ENCODE peak calls at places on chromosomes 13 and 19, in seven cellular contexts. One of them, this sample, is unnamed.

GRCh38 chr13:75558130-75558840 is 8.7 kb downstream of the UCHL3 start:
- DNase-seq in fibroblast of lung: no peak
- DNase-seq in neural progenitor cell: no peak
- DNase-seq in cardiac muscle cell: no peak
- DNase-seq in K562: no peak
- DNase-seq in IMR-90: no peak
- DNase-seq in hepatocyte: no peak
- DNase-seq in this sample: no peak

GRCh38 chr19:7988307-7988706 is 17.1 kb downstream of the ELAVL1 start:
- DNase-seq in neural progenitor cell: no peak
- DNase-seq in IMR-90: no peak
- DNase-seq in K562: no peak
- DNase-seq in cardiac muscle cell: no peak
- DNase-seq in fibroblast of lung: no peak
- DNase-seq in hepatocyte: no peak
- DNase-seq in this sample: no peak

GRCh38 chr13:20512042-20512683 is 13.5 kb downstream of the CRYL1 start:
- DNase-seq in IMR-90: no peak
- DNase-seq in hepatocyte: no peak
- DNase-seq in fibroblast of lung: no peak
- DNase-seq in neural progenitor cell: peak; percentile 43
- DNase-seq in cardiac muscle cell: peak; percentile 12
- DNase-seq in K562: no peak
- DNase-seq in this sample: no peak

GRCh38 chr13:34364633-34365032 is 546.7 kb downstream of the RFC3 start:
- DNase-seq in K562: no peak
- DNase-seq in neural progenitor cell: no peak
- DNase-seq in fibroblast of lung: no peak
- DNase-seq in IMR-90: peak; percentile 16
- DNase-seq in hepatocyte: peak; percentile 8
- DNase-seq in cardiac muscle cell: no peak
- DNase-seq in this sample: no peak

GRCh38 chr13:99425485-99426341 is 75.6 kb upstream of the TM9SF2 start:
- DNase-seq in K562: no peak
- DNase-seq in fibroblast of lung: no peak
- DNase-seq in IMR-90: no peak
- DNase-seq in neural progenitor cell: no peak
- DNase-seq in hepatocyte: no peak
- DNase-seq in cardiac muscle cell: peak; percentile 46
- DNase-seq in this sample: no peak

GRCh38 chr19:3788991-3789778 is 3.0 kb upstream of the MATK start:
- DNase-seq in cardiac muscle cell: no peak
- DNase-seq in K562: no peak
- DNase-seq in IMR-90: no peak
- DNase-seq in hepatocyte: no peak
- DNase-seq in neural progenitor cell: no peak
- DNase-seq in fibroblast of lung: no peak
- DNase-seq in this sample: no peak

GRCh38 chr13:112713517-112714253 is 23.8 kb downstream of the ATP11A start:
- DNase-seq in K562: peak; percentile 44
- DNase-seq in IMR-90: no peak
- DNase-seq in cardiac muscle cell: no peak
- DNase-seq in neural progenitor cell: no peak
- DNase-seq in hepatocyte: no peak
- DNase-seq in fibroblast of lung: no peak
- DNase-seq in this sample: no peak

GRCh38 chr19:290539-291521 is at the start of gene PLPP2:
- DNase-seq in IMR-90: no peak
- DNase-seq in fibroblast of lung: peak; percentile 23
- DNase-seq in cardiac muscle cell: no peak
- DNase-seq in K562: peak; percentile 63
- DNase-seq in neural progenitor cell: peak; percentile 51
- DNase-seq in hepatocyte: peak; percentile 64
- DNase-seq in this sample: no peak

GRCh38 chr13:64551755-64552154 is 2678.4 kb downstream of the PCDH9 start:
- DNase-seq in neural progenitor cell: no peak
- DNase-seq in K562: no peak
- DNase-seq in IMR-90: peak; percentile 62
- DNase-seq in fibroblast of lung: peak; percentile 38
- DNase-seq in cardiac muscle cell: no peak
- DNase-seq in hepatocyte: no peak
- DNase-seq in this sample: peak; percentile 57

GRCh38 chr19:19670070-19670551 is 1.5 kb downstream of the ZNF101 start:
- DNase-seq in K562: no peak
- DNase-seq in cardiac muscle cell: no peak
- DNase-seq in neural progenitor cell: peak; percentile 66
- DNase-seq in fibroblast of lung: no peak
- DNase-seq in IMR-90: no peak
- DNase-seq in hepatocyte: no peak
- DNase-seq in this sample: no peak

GRCh38 chr19:10749435-10750384 is 31.8 kb downstream of the DNM2 start:
- DNase-seq in IMR-90: no peak
- DNase-seq in hepatocyte: no peak
- DNase-seq in K562: no peak
- DNase-seq in neural progenitor cell: no peak
- DNase-seq in fibroblast of lung: no peak
- DNase-seq in cardiac muscle cell: no peak
- DNase-seq in this sample: no peak

GRCh38 chr19:6271721-6272410 is 7.9 kb downstream of the MLLT1 start:
- DNase-seq in K562: peak; percentile 73
- DNase-seq in fibroblast of lung: peak; percentile 74
- DNase-seq in IMR-90: peak; percentile 74
- DNase-seq in cardiac muscle cell: peak; percentile 71
- DNase-seq in hepatocyte: peak; percentile 76
- DNase-seq in neural progenitor cell: peak; percentile 31
- DNase-seq in this sample: no peak

GRCh38 chr13:37074703-37075102 is 15.2 kb upstream of the SUPT20H start:
- DNase-seq in fibroblast of lung: peak; percentile 57
- DNase-seq in IMR-90: peak; percentile 49
- DNase-seq in neural progenitor cell: peak; percentile 24
- DNase-seq in hepatocyte: peak; percentile 32
- DNase-seq in K562: no peak
- DNase-seq in cardiac muscle cell: peak; percentile 9
- DNase-seq in this sample: no peak

GRCh38 chr13:25181597-25181996 is 9.5 kb upstream of the AMER2 start:
- DNase-seq in neural progenitor cell: no peak
- DNase-seq in K562: no peak
- DNase-seq in fibroblast of lung: no peak
- DNase-seq in cardiac muscle cell: no peak
- DNase-seq in IMR-90: no peak
- DNase-seq in hepatocyte: no peak
- DNase-seq in this sample: no peak

GRCh38 chr13:81781471-81781870 is 1440.5 kb upstream of the SPRY2 start:
- DNase-seq in hepatocyte: no peak
- DNase-seq in fibroblast of lung: no peak
- DNase-seq in cardiac muscle cell: no peak
- DNase-seq in IMR-90: no peak
- DNase-seq in K562: no peak
- DNase-seq in neural progenitor cell: no peak
- DNase-seq in this sample: no peak

GRCh38 chr19:50821622-50822021 is 2.0 kb downstream of the KLK1 start:
- DNase-seq in fibroblast of lung: no peak
- DNase-seq in hepatocyte: no peak
- DNase-seq in IMR-90: no peak
- DNase-seq in neural progenitor cell: no peak
- DNase-seq in K562: no peak
- DNase-seq in cardiac muscle cell: no peak
- DNase-seq in this sample: no peak

GRCh38 chr19:51422053-51422448 is 4.6 kb upstream of the SIGLEC10 start:
- DNase-seq in cardiac muscle cell: peak; percentile 94
- DNase-seq in IMR-90: peak; percentile 59
- DNase-seq in neural progenitor cell: peak; percentile 96
- DNase-seq in fibroblast of lung: peak; percentile 60
- DNase-seq in hepatocyte: peak; percentile 93
- DNase-seq in K562: peak; percentile 95
- DNase-seq in this sample: peak; percentile 18

GRCh38 chr19:39915101-39915847 is 19.2 kb downstream of the FCGBP start:
- DNase-seq in cardiac muscle cell: no peak
- DNase-seq in fibroblast of lung: no peak
- DNase-seq in neural progenitor cell: no peak
- DNase-seq in IMR-90: no peak
- DNase-seq in hepatocyte: peak; percentile 2
- DNase-seq in K562: no peak
- DNase-seq in this sample: no peak

GRCh38 chr13:77375554-77375953 is 48.7 kb upstream of the MYCBP2 start:
- DNase-seq in fibroblast of lung: no peak
- DNase-seq in hepatocyte: no peak
- DNase-seq in IMR-90: no peak
- DNase-seq in cardiac muscle cell: no peak
- DNase-seq in neural progenitor cell: no peak
- DNase-seq in K562: no peak
- DNase-seq in this sample: no peak

GRCh38 chr19:2982983-2983350 is 5.6 kb downstream of the TLE6 start:
- DNase-seq in hepatocyte: peak; percentile 86
- DNase-seq in K562: no peak
- DNase-seq in IMR-90: peak; percentile 68
- DNase-seq in fibroblast of lung: peak; percentile 93
- DNase-seq in neural progenitor cell: peak; percentile 42
- DNase-seq in cardiac muscle cell: peak; percentile 42
- DNase-seq in this sample: peak; percentile 61

GRCh38 chr19:48510421-48511268 is 990 bp downstream of the LMTK3 start:
- DNase-seq in K562: peak; percentile 67
- DNase-seq in IMR-90: peak; percentile 39
- DNase-seq in neural progenitor cell: peak; percentile 87
- DNase-seq in hepatocyte: peak; percentile 78
- DNase-seq in fibroblast of lung: peak; percentile 52
- DNase-seq in cardiac muscle cell: peak; percentile 69
- DNase-seq in this sample: no peak

GRCh38 chr13:79548886-79549285 is 67.9 kb downstream of the NDFIP2 start:
- DNase-seq in IMR-90: peak; percentile 11
- DNase-seq in hepatocyte: no peak
- DNase-seq in neural progenitor cell: no peak
- DNase-seq in cardiac muscle cell: no peak
- DNase-seq in K562: no peak
- DNase-seq in fibroblast of lung: peak; percentile 47
- DNase-seq in this sample: no peak

GRCh38 chr19:15453091-15453498 is 3.3 kb upstream of the WIZ start:
- DNase-seq in hepatocyte: peak; percentile 51
- DNase-seq in K562: no peak
- DNase-seq in cardiac muscle cell: peak; percentile 14
- DNase-seq in IMR-90: no peak
- DNase-seq in fibroblast of lung: no peak
- DNase-seq in neural progenitor cell: peak; percentile 64
- DNase-seq in this sample: no peak
- H3K4me3 ChIP-seq in hepatocyte: no peak overlapping the region
- H3K4me3 ChIP-seq in K562: peak overlapping the region; percentile 25
- H3K4me3 ChIP-seq in cardiac muscle cell: peak overlapping the region; percentile 12
- H3K4me3 ChIP-seq in IMR-90: peak overlapping the region; percentile 24
- H3K4me3 ChIP-seq in fibroblast of lung: peak overlapping the region; percentile 24
- H3K4me3 ChIP-seq in neural progenitor cell: peak overlapping the region; percentile 43
- H3K4me3 ChIP-seq in this sample: peak overlapping the region; percentile 46

DNA sequence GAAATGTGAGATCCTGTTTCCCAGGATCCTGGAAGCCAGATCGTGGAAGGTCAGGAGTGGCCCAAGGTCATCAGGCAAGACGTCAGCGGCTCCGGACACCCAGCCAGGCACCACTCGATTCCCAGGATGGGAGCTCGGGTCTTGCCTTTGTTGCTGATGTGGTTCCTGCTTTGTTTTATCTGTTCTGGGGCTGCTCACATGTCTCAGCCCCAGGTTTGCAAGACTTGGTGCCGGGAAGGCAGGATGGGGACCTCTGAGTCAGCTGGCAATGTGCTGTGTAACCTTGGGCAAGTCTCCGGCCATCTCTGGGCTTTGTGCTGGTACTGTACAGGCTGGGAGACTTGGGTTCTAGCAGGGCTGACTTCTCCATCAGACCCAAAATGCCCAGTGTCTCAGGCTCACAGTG is 1.4 kb upstream of the FCHO1 start:
- DNase-seq in hepatocyte: no peak
- DNase-seq in K562: no peak
- DNase-seq in IMR-90: no peak
- DNase-seq in cardiac muscle cell: no peak
- DNase-seq in neural progenitor cell: no peak
- DNase-seq in fibroblast of lung: no peak
- DNase-seq in this sample: no peak
- H3K27ac ChIP-seq in hepatocyte: no peak overlapping the region
- H3K27ac ChIP-seq in K562: peak overlapping the region; percentile 58
- H3K27ac ChIP-seq in IMR-90: no peak overlapping the region
- H3K27ac ChIP-seq in cardiac muscle cell: no peak overlapping the region
- H3K27ac ChIP-seq in neural progenitor cell: no peak overlapping the region
- H3K27ac ChIP-seq in fibroblast of lung: no peak overlapping the region
- H3K27ac ChIP-seq in this sample: no peak overlapping the region

DNA sequence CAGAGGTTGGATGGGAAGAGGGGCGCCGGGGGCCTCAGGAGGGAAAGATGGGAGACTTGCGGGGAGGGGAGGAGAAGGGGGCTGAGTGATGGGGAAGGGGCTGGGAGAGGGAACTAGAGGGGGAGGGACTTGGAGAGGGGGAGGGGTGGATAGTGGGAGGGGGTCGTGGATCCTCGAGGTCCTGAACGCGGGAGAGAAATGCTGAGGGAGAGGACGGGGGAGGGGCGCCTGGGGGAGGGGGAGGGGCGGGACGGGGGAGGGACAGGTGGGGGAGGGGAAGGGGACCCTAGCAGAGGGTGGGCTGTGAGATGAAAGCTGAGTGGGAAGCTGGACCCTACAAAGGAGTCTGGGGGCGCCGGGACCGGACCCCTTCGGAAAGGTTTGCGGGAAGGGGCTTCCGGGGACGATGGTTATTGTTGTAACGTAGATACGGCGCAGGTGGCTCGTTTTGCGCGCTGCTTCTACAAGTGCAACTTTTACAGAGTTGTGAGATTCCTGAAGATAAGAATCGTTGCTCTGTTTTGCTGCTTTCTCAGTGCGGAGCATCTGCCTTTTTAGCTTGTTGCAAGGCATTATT is 417 bp downstream of the ZNF444 start:
- DNase-seq in fibroblast of lung: no peak
- DNase-seq in cardiac muscle cell: peak; percentile 21
- DNase-seq in neural progenitor cell: peak; percentile 59
- DNase-seq in hepatocyte: peak; percentile 49
- DNase-seq in K562: no peak
- DNase-seq in IMR-90: no peak
- DNase-seq in this sample: no peak
- H3K9me3 ChIP-seq in fibroblast of lung: no peaks in the 10 kb centered on the region
- H3K9me3 ChIP-seq in cardiac muscle cell: no peaks in the 10 kb centered on the region
- H3K9me3 ChIP-seq in neural progenitor cell: no peaks in the 10 kb centered on the region
- H3K9me3 ChIP-seq in hepatocyte: no peaks in the 10 kb centered on the region
- H3K9me3 ChIP-seq in K562: no peaks in the 10 kb centered on the region
- H3K9me3 ChIP-seq in IMR-90: no peaks in the 10 kb centered on the region
- H3K9me3 ChIP-seq in this sample: no peaks in the 10 kb centered on the region

GRCh38 chr13:39107484-39108040 is 69.3 kb downstream of the NHLRC3 start:
- DNase-seq in fibroblast of lung: no peak
- DNase-seq in hepatocyte: no peak
- DNase-seq in cardiac muscle cell: no peak
- DNase-seq in K562: no peak
- DNase-seq in IMR-90: no peak
- DNase-seq in neural progenitor cell: no peak
- DNase-seq in this sample: no peak

GRCh38 chr13:39106216-39106995 is 68.2 kb downstream of the NHLRC3 start:
- DNase-seq in K562: no peak
- DNase-seq in cardiac muscle cell: no peak
- DNase-seq in neural progenitor cell: no peak
- DNase-seq in hepatocyte: no peak
- DNase-seq in fibroblast of lung: no peak
- DNase-seq in IMR-90: no peak
- DNase-seq in this sample: no peak

GRCh38 chr13:39110518-39111097 is 72.4 kb downstream of the NHLRC3 start:
- DNase-seq in IMR-90: no peak
- DNase-seq in cardiac muscle cell: peak; percentile 56
- DNase-seq in hepatocyte: no peak
- DNase-seq in K562: no peak
- DNase-seq in neural progenitor cell: no peak
- DNase-seq in fibroblast of lung: no peak
- DNase-seq in this sample: no peak

GRCh38 chr13:39108746-39109145 is 70.5 kb downstream of the NHLRC3 start:
- DNase-seq in K562: no peak
- DNase-seq in IMR-90: no peak
- DNase-seq in neural progenitor cell: no peak
- DNase-seq in fibroblast of lung: no peak
- DNase-seq in cardiac muscle cell: no peak
- DNase-seq in hepatocyte: no peak
- DNase-seq in this sample: no peak

GRCh38 chr13:39111145-39111544 is 72.9 kb downstream of the NHLRC3 start:
- DNase-seq in K562: no peak
- DNase-seq in IMR-90: no peak
- DNase-seq in cardiac muscle cell: peak; percentile 77
- DNase-seq in fibroblast of lung: no peak
- DNase-seq in hepatocyte: no peak
- DNase-seq in neural progenitor cell: no peak
- DNase-seq in this sample: no peak
- H3K4me3 ChIP-seq in K562: no peak overlapping the region
- H3K4me3 ChIP-seq in IMR-90: no peak overlapping the region
- H3K4me3 ChIP-seq in cardiac muscle cell: no peak overlapping the region
- H3K4me3 ChIP-seq in fibroblast of lung: no peak overlapping the region
- H3K4me3 ChIP-seq in hepatocyte: no peak overlapping the region
- H3K4me3 ChIP-seq in neural progenitor cell: no peak overlapping the region
- H3K4me3 ChIP-seq in this sample: no peak overlapping the region

This sample was measured in AG04450.